ENCODE peak calls at places on chromosomes 11 and 22, in seven cellular contexts. K is mesendoderm, L is H9, I is neuronal stem cell, D is trophoblast cell, F is mesenchymal stem cell, H is H1. E is an unnamed sample.

GRCh38 chr22:49925525-49926128 is 7.2 kb downstream of the CRELD2 start:
- DNase-seq in L (no peak), D (no peak), K (no peak), H (no peak), F (no peak), I (no peak), E (no peak)

GRCh38 chr11:38416141-38416540 is 1818.1 kb upstream of the RAG2 start:
- DNase-seq in K (no peak), F (no peak), I (no peak), H (no peak), L (no peak), D (no peak), E (no peak)

GRCh38 chr11:65782816-65783228 is 2.0 kb upstream of the AP5B1 start:
- DNase-seq in D (peak; percentile 50), F (no peak), K (no peak), L (no peak), H (no peak), I (no peak), E (no peak)

GRCh38 chr11:87307101-87307500 is 269.4 kb downstream of the TMEM135 start:
- DNase-seq in D (no peak), H (no peak), K (no peak), L (no peak), I (no peak), F (no peak), E (no peak)

GRCh38 chr22:46139895-46140350 is 10.4 kb upstream of the PPARA start:
- DNase-seq in H (no peak), F (no peak), D (no peak), K (no peak), L (no peak), I (no peak), E (no peak)

GRCh38 chr11:64229090-64229958 is 1.0 kb upstream of the DNAJC4 start:
- DNase-seq in D (no peak), K (no peak), I (no peak), H (no peak), F (no peak), L (no peak), E (no peak)

GRCh38 chr22:44450503-44450902 is 47.5 kb downstream of the RTL6 start:
- DNase-seq in F (no peak), K (no peak), I (no peak), L (no peak), D (no peak), H (no peak), E (no peak)

GRCh38 chr22:27185903-27186302 is 528.5 kb downstream of the MIAT start:
- DNase-seq in H (no peak), L (no peak), I (no peak), K (no peak), D (no peak), F (no peak), E (no peak)

GRCh38 chr11:31788066-31788465 is 23.1 kb downstream of the PAX6 start:
- DNase-seq in I (peak; percentile 76), D (no peak), L (no peak), H (no peak), K (no peak), F (no peak), E (no peak)

GRCh38 chr11:31786996-31787685 is 24.0 kb downstream of the PAX6 start:
- DNase-seq in K (no peak), H (no peak), F (no peak), D (no peak), L (no peak), I (no peak), E (no peak)

GRCh38 chr11:31782243-31782642 is 28.9 kb downstream of the PAX6 start:
- DNase-seq in K (no peak), H (no peak), L (no peak), I (no peak), F (no peak), D (no peak), E (no peak)

GRCh38 chr11:31783264-31783663 is 27.9 kb downstream of the PAX6 start:
- DNase-seq in K (no peak), L (no peak), H (no peak), I (no peak), F (no peak), D (no peak), E (no peak)

DNA sequence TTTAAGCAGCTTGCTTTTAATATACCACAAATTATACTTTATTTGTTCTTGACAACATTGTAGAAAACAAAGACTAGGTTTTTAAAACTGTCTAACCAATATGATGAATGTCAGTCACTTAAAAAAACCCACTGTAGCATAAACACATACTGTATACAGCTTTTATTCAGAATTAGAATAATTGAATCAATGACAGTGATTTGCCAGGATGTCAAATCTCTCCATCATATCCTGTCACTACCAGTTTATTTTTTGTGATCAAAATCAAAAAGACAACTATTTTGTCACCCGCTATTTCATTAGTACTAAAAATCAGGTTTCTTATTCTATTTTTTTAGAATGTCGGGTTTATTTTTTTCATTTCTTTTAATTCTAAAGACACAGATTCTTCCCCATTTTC is 26.5 kb downstream of the PAX6 start:
- DNase-seq in I (no peak), K (no peak), F (no peak), H (no peak), D (no peak), L (no peak), E (no peak)
- H4K8ac ChIP-seq in I (no peak overlapping the region), K (no peak overlapping the region), F (no peak overlapping the region), H (no peak overlapping the region), D (no peak overlapping the region), L (no peak overlapping the region), E (no peak overlapping the region)

GRCh38 chr11:121582296-121582695 is 129.5 kb upstream of the SORL1-AS1 start:
- DNase-seq in F (peak; percentile 36), L (no peak), D (no peak), H (no peak), I (no peak), K (no peak), E (no peak)
- H4K8ac ChIP-seq in F (no peak overlapping the region), L (no peak overlapping the region), D (no peak overlapping the region), H (no peak overlapping the region), I (no peak overlapping the region), K (no peak overlapping the region), E (no peak overlapping the region)

DNA sequence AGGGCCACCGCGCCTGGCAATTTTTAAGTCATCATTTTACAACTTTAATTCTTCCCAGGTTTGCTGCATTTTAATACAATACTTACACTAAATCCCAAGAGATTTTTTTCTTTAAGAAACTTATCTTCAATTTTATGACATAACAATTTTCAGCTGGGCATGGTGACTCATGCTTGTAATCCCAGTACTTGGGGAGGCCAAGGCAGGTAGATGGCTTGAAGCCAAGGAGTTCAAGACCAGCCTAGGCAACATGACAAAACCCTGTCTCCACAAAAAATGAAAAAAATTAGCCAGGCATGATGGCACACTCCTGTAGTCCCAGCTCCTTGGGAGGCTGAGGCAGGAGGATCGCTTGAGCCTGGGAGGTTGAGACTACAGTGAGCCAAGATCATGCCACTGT is 38.8 kb downstream of the CLDN25 start:
- DNase-seq in D (no peak), I (no peak), H (no peak), K (no peak), L (no peak), F (no peak), E (no peak)
- H4K8ac ChIP-seq in D (no peak overlapping the region), I (no peak overlapping the region), H (no peak overlapping the region), K (no peak overlapping the region), L (no peak overlapping the region), F (no peak overlapping the region), E (no peak overlapping the region)

GRCh38 chr11:91248199-91248807 is 976.3 kb upstream of the FAT3 start:
- DNase-seq in I (peak; percentile 33), K (peak; percentile 46), D (peak; percentile 8), F (peak; percentile 40), H (no peak), L (no peak), E (peak; percentile 53)
- H4K8ac ChIP-seq in I (no peak overlapping the region), K (no peak overlapping the region), D (no peak overlapping the region), F (no peak overlapping the region), H (no peak overlapping the region), L (no peak overlapping the region), E (no peak overlapping the region)

GRCh38 chr22:36833073-36833472 is 16.2 kb upstream of the PVALB start:
- DNase-seq in L (no peak), D (no peak), H (no peak), F (no peak), I (no peak), K (no peak), E (no peak)

GRCh38 chr22:36829370-36830002 is 12.7 kb upstream of the PVALB start:
- DNase-seq in L (no peak), I (no peak), D (no peak), F (no peak), K (no peak), H (no peak), E (no peak)

GRCh38 chr22:36826262-36826661 is 9.4 kb upstream of the PVALB start:
- DNase-seq in H (no peak), F (no peak), L (no peak), I (no peak), K (no peak), D (no peak), E (no peak)

GRCh38 chr22:36828815-36829214 is 12.0 kb upstream of the PVALB start:
- DNase-seq in L (no peak), K (peak; percentile 69), D (no peak), I (no peak), H (no peak), F (no peak), E (no peak)

DNA sequence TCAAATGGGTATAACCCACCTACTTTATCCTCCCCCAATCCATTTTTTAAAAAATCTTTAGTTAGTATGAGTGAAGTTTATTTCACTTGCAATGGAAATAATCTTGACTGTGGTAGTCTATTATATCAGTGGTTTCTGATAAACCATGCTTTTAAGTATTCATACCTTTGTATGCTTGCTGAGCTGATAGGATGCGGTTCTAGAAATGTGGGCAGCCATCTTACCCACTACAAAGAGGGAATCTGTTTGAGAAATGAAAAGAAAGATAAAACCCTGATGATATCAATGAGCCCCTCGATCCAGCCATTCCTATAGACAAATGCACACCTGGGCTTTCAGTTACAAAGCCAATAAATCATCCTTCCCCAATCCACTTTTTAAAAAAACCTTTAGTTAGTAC is 13.8 kb upstream of the PVALB start:
- DNase-seq in D (no peak), I (no peak), K (no peak), L (no peak), H (no peak), F (no peak), E (no peak)
- H4K8ac ChIP-seq in D (no peak overlapping the region), I (no peak overlapping the region), K (no peak overlapping the region), L (no peak overlapping the region), H (no peak overlapping the region), F (no peak overlapping the region), E (no peak overlapping the region)

GRCh38 chr11:22275600-22275999 is 62.6 kb upstream of the SLC17A6 start:
- DNase-seq in F (no peak), I (no peak), H (no peak), K (no peak), D (no peak), L (no peak), E (no peak)
- H4K8ac ChIP-seq in F (no peak overlapping the region), I (no peak overlapping the region), H (no peak overlapping the region), K (no peak overlapping the region), D (no peak overlapping the region), L (no peak overlapping the region), E (no peak overlapping the region)

GRCh38 chr11:44138980-44139379 is 43.5 kb downstream of the EXT2 start:
- DNase-seq in L (no peak), K (no peak), I (no peak), H (no peak), D (no peak), F (no peak), E (no peak)
- H4K8ac ChIP-seq in L (no peak overlapping the region), K (no peak overlapping the region), I (no peak overlapping the region), H (no peak overlapping the region), D (no peak overlapping the region), F (no peak overlapping the region), E (no peak overlapping the region)

GRCh38 chr11:69241844-69242582 is 51.9 kb upstream of the MYEOV start:
- DNase-seq in K (no peak), L (no peak), D (no peak), H (no peak), I (no peak), F (no peak), E (no peak)
- H4K8ac ChIP-seq in K (no peak overlapping the region), L (no peak overlapping the region), D (no peak overlapping the region), H (no peak overlapping the region), I (no peak overlapping the region), F (no peak overlapping the region), E (no peak overlapping the region)

E was measured in IMR-90.